ENCODE peak calls at places on chromosome 2, in nine cellular contexts. G is heart left ventricle, H is tibial artery, P is mammary epithelial cell, K is neural progenitor cell, D is thyroid gland, M is PC-9, N is vagina, U is pancreas. V is an unnamed sample. For H3K9me3, the result is how much of the 10 kb centered on the place peaks cover.

GRCh38 chr2:160372585-160372984 is 121.0 kb downstream of the RBMS1 start:
- DNase-seq in G (no peak), H (no peak), P (no peak), K (no peak), D (no peak), M (no peak), N (no peak), U (no peak), V (no peak)

GRCh38 chr2:212242739-212243138 is 295.9 kb downstream of the ERBB4 start:
- DNase-seq in G (no peak), H (no peak), P (no peak), K (no peak), D (no peak), M (no peak), N (no peak), U (no peak), V (no peak)

GRCh38 chr2:128734521-128735295 is 416.0 kb upstream of the HS6ST1 start:
- DNase-seq in G (no peak), H (no peak), P (no peak), K (no peak), D (no peak), M (no peak), N (peak), U (no peak), V (no peak)

GRCh38 chr2:219474285-219475060 is 24.2 kb upstream of the GMPPA start:
- DNase-seq in G (no peak), H (no peak), P (no peak), K (no peak), D (peak), M (no peak), N (no peak), U (no peak), V (no peak)

GRCh38 chr2:19649107-19649506 is 252.7 kb downstream of the TTC32 start:
- DNase-seq in G (no peak), H (no peak), P (peak), K (no peak), D (no peak), M (no peak), N (no peak), U (no peak), V (no peak)

GRCh38 chr2:112006076-112006410 is 49.0 kb upstream of the TMEM87B start:
- DNase-seq in G (no peak), H (no peak), P (peak), K (no peak), D (no peak), M (peak), N (no peak), U (no peak), V (no peak)

GRCh38 chr2:38170098-38170497 is 94.1 kb upstream of the CYP1B1 start:
- DNase-seq in G (no peak), H (no peak), P (no peak), K (no peak), D (no peak), M (peak), N (no peak), U (no peak), V (no peak)

GRCh38 chr2:65479528-65479927 is 47.1 kb upstream of the SPRED2 start:
- DNase-seq in G (peak), H (no peak), P (no peak), K (peak), D (no peak), M (no peak), N (no peak), U (no peak), V (no peak)

GRCh38 chr2:42124051-42124813 is 44.9 kb upstream of the EML4 start:
- DNase-seq in G (no peak), H (no peak), P (peak), K (no peak), D (no peak), M (peak), N (no peak), U (no peak), V (no peak)

GRCh38 chr2:191811807-191812602 is 34.9 kb downstream of the CAVIN2 start:
- DNase-seq in G (peak), H (peak), P (peak), K (peak), D (peak), M (peak), N (no peak), U (peak), V (peak)

GRCh38 chr2:46769809-46770208 is 145.8 kb downstream of the MCFD2 start:
- DNase-seq in G (no peak), H (no peak), P (no peak), K (no peak), D (no peak), M (no peak), N (no peak), U (no peak), V (no peak)

GRCh38 chr2:211665299-211665698 is 873.3 kb downstream of the ERBB4 start:
- DNase-seq in G (no peak), H (no peak), P (no peak), K (no peak), D (no peak), M (no peak), N (no peak), U (no peak), V (no peak)

GRCh38 chr2:134232868-134233732 is 20.8 kb upstream of the MGAT5 start:
- DNase-seq in G (no peak), H (no peak), P (peak), K (no peak), D (no peak), M (peak), N (no peak), U (no peak), V (no peak)

GRCh38 chr2:9690716-9691498 is 60.1 kb upstream of the YWHAQ start:
- DNase-seq in G (no peak), H (no peak), P (no peak), K (no peak), D (no peak), M (no peak), N (no peak), U (no peak), V (peak)

GRCh38 chr2:168293766-168294165 is 46.4 kb upstream of the STK39 start:
- DNase-seq in G (no peak), H (no peak), P (no peak), K (no peak), D (no peak), M (no peak), N (no peak), U (no peak), V (no peak)

GRCh38 chr2:1683297-1683696 is 61.0 kb downstream of the PXDN start:
- DNase-seq in G (no peak), H (no peak), P (no peak), K (no peak), D (no peak), M (no peak), N (no peak), U (no peak), V (no peak)

GRCh38 chr2:201858781-201859180 is 52.4 kb downstream of the CDK15 start:
- DNase-seq in G (no peak), H (no peak), P (no peak), K (peak), D (no peak), M (no peak), N (no peak), U (peak), V (peak)

GRCh38 chr2:237581751-237582746 is 8.5 kb downstream of the RAB17 start:
- DNase-seq in G (peak), H (peak), P (no peak), K (peak), D (peak), M (no peak), N (peak), U (peak), V (peak)

GRCh38 chr2:212421571-212422334 is 116.8 kb downstream of the ERBB4 start:
- DNase-seq in G (no peak), H (no peak), P (peak), K (no peak), D (no peak), M (no peak), N (no peak), U (no peak), V (no peak)

GRCh38 chr2:199042660-199043379 is 414.9 kb downstream of the SATB2 start:
- DNase-seq in G (no peak), H (no peak), P (no peak), K (no peak), D (no peak), M (no peak), N (no peak), U (no peak), V (no peak)

GRCh38 chr2:36655456-36655855 is 41.1 kb upstream of the VIT start:
- DNase-seq in G (no peak), H (no peak), P (no peak), K (no peak), D (no peak), M (no peak), N (no peak), U (no peak), V (no peak)

GRCh38 chr2:226515344-226516055 is 284.1 kb downstream of the IRS1 start:
- DNase-seq in G (no peak), H (no peak), P (peak), K (no peak), D (no peak), M (no peak), N (no peak), U (no peak), V (no peak)

GRCh38 chr2:241561811-241562210 is 3.3 kb downstream of the BOK start:
- DNase-seq in G (peak), H (no peak), P (peak), K (no peak), D (peak), M (peak), N (no peak), U (peak), V (no peak)
- H3K4me3 ChIP-seq in G (no peak), H (no peak), P (peak), K (no peak), D (no peak), M (no peak), N (peak), U (no peak), V (no peak)

DNA sequence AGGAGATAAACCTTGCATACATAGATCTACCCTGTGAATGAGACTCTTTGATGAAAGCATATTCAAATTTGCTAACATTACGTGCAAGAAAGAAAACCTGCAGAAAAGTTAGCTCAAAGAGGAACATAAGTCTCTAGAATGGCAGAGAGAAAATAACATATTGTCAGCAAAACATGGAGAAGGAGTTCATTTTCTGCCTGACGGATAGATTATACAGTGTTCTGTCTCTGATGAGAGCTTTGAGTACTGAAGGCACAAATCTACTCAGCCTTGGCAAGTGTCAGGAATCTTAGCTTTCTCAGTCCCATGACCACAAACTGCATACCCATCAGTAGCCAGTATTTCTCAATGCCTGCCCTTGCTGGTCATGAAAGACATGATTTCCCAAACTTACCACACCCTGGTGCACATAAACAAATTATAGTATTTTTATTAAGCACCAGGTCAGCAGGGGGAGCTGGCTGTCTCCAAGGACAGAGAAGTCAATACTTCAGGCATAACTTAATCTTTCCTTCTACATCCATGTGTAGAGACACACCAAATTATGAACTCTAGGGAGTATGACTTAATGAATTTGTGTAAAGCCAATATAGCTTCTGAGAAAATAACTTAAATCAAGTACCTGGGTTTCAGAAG is 401.2 kb upstream of the SOX11 start:
- DNase-seq in G (no peak), H (no peak), P (no peak), K (no peak), D (no peak), M (no peak), N (no peak), U (no peak), V (no peak)
- H3K9me3 ChIP-seq in G (under half), H (under half), P (under half), K (under half), D (under half), M (under half), N (under half), U (under half), V (under half)

GRCh38 chr2:174051741-174052638 is 86.8 kb upstream of the SP3 start:
- DNase-seq in G (peak), H (no peak), P (peak), K (peak), D (no peak), M (peak), N (no peak), U (peak), V (no peak)
- TF ChIP-seq CTCF in G (no peak), H (no peak), P (no peak), K (no peak), D (no peak), M (no peak), N (no peak), U (no peak), V (no peak)

GRCh38 chr2:241844066-241844728 is 14.5 kb downstream of the PDCD1 start:
- DNase-seq in G (peak), H (peak), P (peak), K (peak), D (peak), M (no peak), N (no peak), U (peak), V (no peak)

GRCh38 chr2:241842620-241843211 is 16.0 kb downstream of the PDCD1 start:
- DNase-seq in G (peak), H (peak), P (no peak), K (no peak), D (peak), M (no peak), N (no peak), U (no peak), V (no peak)

GRCh38 chr2:241842067-241842415 is 16.7 kb downstream of the PDCD1 start:
- DNase-seq in G (no peak), H (no peak), P (no peak), K (no peak), D (no peak), M (no peak), N (no peak), U (no peak), V (no peak)

GRCh38 chr2:241844831-241845578 is 13.7 kb downstream of the PDCD1 start:
- DNase-seq in G (no peak), H (no peak), P (no peak), K (no peak), D (no peak), M (no peak), N (no peak), U (no peak), V (no peak)

DNA sequence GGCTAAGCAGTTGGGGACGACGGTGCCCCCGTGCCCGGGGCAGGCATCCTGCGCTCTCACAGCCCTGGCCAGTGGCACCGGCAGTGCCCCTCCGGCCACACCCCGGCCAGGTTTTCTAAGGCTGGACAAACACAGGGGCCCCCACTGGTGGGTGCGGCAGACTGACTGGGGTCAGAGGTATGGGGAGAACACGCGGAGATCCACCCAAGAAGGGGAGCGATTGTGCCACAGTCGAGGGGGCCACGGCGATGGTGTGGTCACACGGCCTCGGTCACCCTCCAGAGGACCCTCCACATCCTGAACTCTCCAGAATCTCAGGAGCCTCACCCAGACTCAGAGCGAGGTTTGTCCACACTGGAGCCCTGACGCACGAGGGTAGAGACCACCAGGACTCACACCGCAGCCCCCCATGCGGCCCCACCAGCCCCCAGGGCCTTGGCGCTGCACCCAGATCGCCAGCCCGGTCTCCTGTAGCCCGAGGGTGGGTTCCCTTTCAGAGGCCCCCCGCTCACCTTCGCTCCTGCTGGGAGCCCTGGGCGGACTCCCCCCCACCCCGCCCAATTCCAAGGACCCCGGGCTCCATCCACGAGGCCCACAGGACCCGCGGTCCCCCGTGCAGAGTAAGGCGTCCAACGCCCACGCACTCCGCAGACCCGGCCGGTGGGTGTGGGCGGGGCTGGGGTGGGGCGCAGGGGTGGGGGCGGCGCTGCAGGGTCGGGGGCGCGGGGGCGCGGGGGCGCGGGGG is 15.2 kb downstream of the PDCD1 start:
- DNase-seq in G (no peak), H (no peak), P (no peak), K (no peak), D (no peak), M (no peak), N (no peak), U (no peak), V (no peak)
- H3K4me3 ChIP-seq in G (peak), H (peak), P (no peak), K (no peak), D (peak), M (no peak), N (peak), U (no peak), V (no peak)

V was measured in WERI-Rb-1.